ENCODE peak calls at places on chromosome 15, in six cellular contexts. One of them, this sample, is unnamed.

GRCh38 chr15:98083203-98083910 is 122.9 kb downstream of the ARRDC4 start:
- DNase-seq in fibroblast of pulmonary artery: no peak
- DNase-seq in tibial artery: no peak
- DNase-seq in tibial nerve: no peak
- DNase-seq in AG10803: no peak
- DNase-seq in mucosa of descending colon: no peak
- DNase-seq in this sample: no peak

GRCh38 chr15:75573001-75573400 is 6.1 kb downstream of the PTPN9 start:
- DNase-seq in fibroblast of pulmonary artery: peak
- DNase-seq in AG10803: peak
- DNase-seq in tibial artery: no peak
- DNase-seq in tibial nerve: no peak
- DNase-seq in mucosa of descending colon: no peak
- DNase-seq in this sample: no peak

GRCh38 chr15:78619022-78619950 is 1.5 kb downstream of the CHRNA3 start:
- DNase-seq in tibial artery: no peak
- DNase-seq in AG10803: no peak
- DNase-seq in tibial nerve: no peak
- DNase-seq in mucosa of descending colon: no peak
- DNase-seq in fibroblast of pulmonary artery: no peak
- DNase-seq in this sample: no peak

GRCh38 chr15:68691667-68692066 is 112.9 kb downstream of the CORO2B start:
- DNase-seq in mucosa of descending colon: no peak
- DNase-seq in AG10803: no peak
- DNase-seq in tibial artery: no peak
- DNase-seq in fibroblast of pulmonary artery: no peak
- DNase-seq in tibial nerve: no peak
- DNase-seq in this sample: no peak

GRCh38 chr15:41900526-41901380 is 6.9 kb upstream of the SPTBN5 start:
- DNase-seq in tibial nerve: no peak
- DNase-seq in tibial artery: no peak
- DNase-seq in AG10803: no peak
- DNase-seq in mucosa of descending colon: no peak
- DNase-seq in fibroblast of pulmonary artery: no peak
- DNase-seq in this sample: no peak

GRCh38 chr15:75136758-75137157 is 64.9 kb upstream of the C15orf39 start:
- DNase-seq in fibroblast of pulmonary artery: no peak
- DNase-seq in mucosa of descending colon: no peak
- DNase-seq in tibial nerve: no peak
- DNase-seq in AG10803: no peak
- DNase-seq in tibial artery: no peak
- DNase-seq in this sample: no peak

GRCh38 chr15:29835301-29835700 is 13.0 kb upstream of the TJP1 start:
- DNase-seq in mucosa of descending colon: no peak
- DNase-seq in fibroblast of pulmonary artery: peak
- DNase-seq in tibial nerve: no peak
- DNase-seq in AG10803: no peak
- DNase-seq in tibial artery: no peak
- DNase-seq in this sample: no peak

GRCh38 chr15:78715930-78716329 is 74.9 kb upstream of the CHRNB4 start:
- DNase-seq in AG10803: no peak
- DNase-seq in mucosa of descending colon: no peak
- DNase-seq in tibial artery: no peak
- DNase-seq in fibroblast of pulmonary artery: peak
- DNase-seq in tibial nerve: no peak
- DNase-seq in this sample: no peak

GRCh38 chr15:80031841-80032240 is 27.6 kb upstream of the ZFAND6 start:
- DNase-seq in fibroblast of pulmonary artery: no peak
- DNase-seq in tibial nerve: no peak
- DNase-seq in AG10803: no peak
- DNase-seq in tibial artery: no peak
- DNase-seq in mucosa of descending colon: peak
- DNase-seq in this sample: no peak

GRCh38 chr15:78928616-78929093 is 16.2 kb downstream of the CTSH start:
- DNase-seq in fibroblast of pulmonary artery: no peak
- DNase-seq in tibial artery: no peak
- DNase-seq in mucosa of descending colon: no peak
- DNase-seq in AG10803: no peak
- DNase-seq in tibial nerve: no peak
- DNase-seq in this sample: no peak

GRCh38 chr15:88208305-88208704 is 48.2 kb downstream of the NTRK3 start:
- DNase-seq in mucosa of descending colon: no peak
- DNase-seq in tibial artery: no peak
- DNase-seq in AG10803: no peak
- DNase-seq in tibial nerve: no peak
- DNase-seq in fibroblast of pulmonary artery: no peak
- DNase-seq in this sample: no peak

GRCh38 chr15:82995938-82996337 is 9.9 kb downstream of the RAMAC start:
- DNase-seq in AG10803: no peak
- DNase-seq in mucosa of descending colon: no peak
- DNase-seq in tibial artery: no peak
- DNase-seq in fibroblast of pulmonary artery: no peak
- DNase-seq in tibial nerve: no peak
- DNase-seq in this sample: no peak

GRCh38 chr15:94844188-94844532 is 612.8 kb downstream of the MCTP2 start:
- DNase-seq in tibial nerve: no peak
- DNase-seq in tibial artery: no peak
- DNase-seq in mucosa of descending colon: peak
- DNase-seq in fibroblast of pulmonary artery: peak
- DNase-seq in AG10803: peak
- DNase-seq in this sample: no peak
- H3K4me3 ChIP-seq in tibial nerve: peak
- H3K4me3 ChIP-seq in tibial artery: peak
- H3K4me3 ChIP-seq in mucosa of descending colon: no peak
- H3K4me3 ChIP-seq in fibroblast of pulmonary artery: no peak
- H3K4me3 ChIP-seq in AG10803: no peak
- H3K4me3 ChIP-seq in this sample: no peak

DNA sequence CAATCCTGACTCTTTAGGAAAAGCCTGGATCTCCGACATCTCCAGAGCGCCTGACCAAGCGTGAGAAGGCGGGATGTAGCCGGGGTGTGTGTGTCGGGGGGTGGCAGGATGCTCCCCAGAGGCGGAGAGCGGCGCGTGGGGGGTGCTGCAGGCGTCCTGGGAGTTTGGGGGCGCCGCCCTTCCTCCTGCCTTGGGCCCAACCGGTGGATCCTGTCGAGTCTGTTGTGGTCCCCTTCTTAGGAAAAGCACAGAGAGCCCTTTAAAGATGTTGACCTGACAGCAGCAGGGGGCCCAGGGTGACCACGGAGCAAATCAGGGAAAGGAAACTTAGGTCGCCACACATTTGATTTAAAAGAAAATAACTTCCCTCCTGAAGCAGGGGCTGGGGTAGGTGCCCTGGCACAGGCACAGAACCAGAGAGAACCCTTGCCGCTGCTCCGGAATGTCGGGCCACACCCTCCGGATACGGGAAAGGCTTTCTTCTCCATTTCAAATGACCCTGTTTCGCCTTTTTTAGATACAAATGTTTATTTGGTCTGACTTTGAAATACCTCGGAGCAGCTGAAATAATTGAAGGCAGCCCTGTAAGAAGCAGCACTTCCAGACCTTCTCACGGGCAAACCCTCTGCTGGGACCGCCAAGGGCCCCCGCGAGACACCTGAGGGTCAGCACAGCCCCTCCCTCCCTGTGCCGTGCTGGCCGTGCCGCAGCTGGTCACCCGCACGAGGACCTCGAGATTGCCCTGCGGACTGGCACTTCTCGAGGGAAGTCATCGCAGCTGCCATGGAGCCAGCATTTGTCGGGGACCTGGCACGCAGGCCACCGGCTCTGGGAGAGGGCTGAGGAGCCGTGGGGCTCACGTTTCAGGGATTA is 102.9 kb upstream of the KLF13 start:
- DNase-seq in fibroblast of pulmonary artery: no peak
- DNase-seq in mucosa of descending colon: no peak
- DNase-seq in AG10803: no peak
- DNase-seq in tibial nerve: no peak
- DNase-seq in tibial artery: no peak
- DNase-seq in this sample: no peak
- H3K4me3 ChIP-seq in fibroblast of pulmonary artery: no peak
- H3K4me3 ChIP-seq in mucosa of descending colon: no peak
- H3K4me3 ChIP-seq in AG10803: peak
- H3K4me3 ChIP-seq in tibial nerve: peak
- H3K4me3 ChIP-seq in tibial artery: peak
- H3K4me3 ChIP-seq in this sample: no peak

GRCh38 chr15:90932660-90932991 is 277 bp upstream of the HDDC3 start:
- DNase-seq in tibial nerve: no peak
- DNase-seq in tibial artery: no peak
- DNase-seq in fibroblast of pulmonary artery: no peak
- DNase-seq in mucosa of descending colon: no peak
- DNase-seq in AG10803: no peak
- DNase-seq in this sample: no peak
- H3K4me3 ChIP-seq in tibial nerve: peak
- H3K4me3 ChIP-seq in tibial artery: peak
- H3K4me3 ChIP-seq in fibroblast of pulmonary artery: peak
- H3K4me3 ChIP-seq in mucosa of descending colon: peak
- H3K4me3 ChIP-seq in AG10803: no peak
- H3K4me3 ChIP-seq in this sample: no peak

GRCh38 chr15:58330468-58330793 is 101.4 kb upstream of the LIPC start:
- DNase-seq in AG10803: no peak
- DNase-seq in fibroblast of pulmonary artery: no peak
- DNase-seq in tibial nerve: no peak
- DNase-seq in tibial artery: no peak
- DNase-seq in mucosa of descending colon: no peak
- DNase-seq in this sample: no peak
- H3K4me3 ChIP-seq in AG10803: no peak
- H3K4me3 ChIP-seq in fibroblast of pulmonary artery: no peak
- H3K4me3 ChIP-seq in tibial nerve: no peak
- H3K4me3 ChIP-seq in tibial artery: no peak
- H3K4me3 ChIP-seq in mucosa of descending colon: no peak
- H3K4me3 ChIP-seq in this sample: no peak

GRCh38 chr15:60299452-60300047 is 98.2 kb downstream of the ANXA2 start:
- DNase-seq in fibroblast of pulmonary artery: peak
- DNase-seq in AG10803: peak
- DNase-seq in mucosa of descending colon: peak
- DNase-seq in tibial nerve: no peak
- DNase-seq in tibial artery: no peak
- DNase-seq in this sample: peak

GRCh38 chr15:60301024-60301423 is 96.8 kb downstream of the ANXA2 start:
- DNase-seq in fibroblast of pulmonary artery: no peak
- DNase-seq in AG10803: no peak
- DNase-seq in tibial artery: no peak
- DNase-seq in tibial nerve: no peak
- DNase-seq in mucosa of descending colon: no peak
- DNase-seq in this sample: no peak

GRCh38 chr15:60297047-60297446 is 100.7 kb downstream of the ANXA2 start:
- DNase-seq in tibial nerve: no peak
- DNase-seq in AG10803: no peak
- DNase-seq in fibroblast of pulmonary artery: no peak
- DNase-seq in mucosa of descending colon: no peak
- DNase-seq in tibial artery: no peak
- DNase-seq in this sample: no peak
- H3K4me3 ChIP-seq in tibial nerve: no peak
- H3K4me3 ChIP-seq in AG10803: no peak
- H3K4me3 ChIP-seq in fibroblast of pulmonary artery: no peak
- H3K4me3 ChIP-seq in mucosa of descending colon: no peak
- H3K4me3 ChIP-seq in tibial artery: no peak
- H3K4me3 ChIP-seq in this sample: no peak

GRCh38 chr15:62877276-62877857 is 165.2 kb upstream of the TPM1 start:
- DNase-seq in fibroblast of pulmonary artery: no peak
- DNase-seq in mucosa of descending colon: no peak
- DNase-seq in tibial artery: no peak
- DNase-seq in tibial nerve: no peak
- DNase-seq in AG10803: no peak
- DNase-seq in this sample: no peak

GRCh38 chr15:62880278-62880677 is 162.3 kb upstream of the TPM1 start:
- DNase-seq in AG10803: peak
- DNase-seq in fibroblast of pulmonary artery: peak
- DNase-seq in tibial artery: no peak
- DNase-seq in tibial nerve: no peak
- DNase-seq in mucosa of descending colon: no peak
- DNase-seq in this sample: no peak

GRCh38 chr15:62875626-62876021 is 166.9 kb upstream of the TPM1 start:
- DNase-seq in fibroblast of pulmonary artery: no peak
- DNase-seq in mucosa of descending colon: no peak
- DNase-seq in tibial nerve: no peak
- DNase-seq in tibial artery: no peak
- DNase-seq in AG10803: no peak
- DNase-seq in this sample: no peak

GRCh38 chr15:62879770-62880169 is 162.8 kb upstream of the TPM1 start:
- DNase-seq in fibroblast of pulmonary artery: no peak
- DNase-seq in mucosa of descending colon: no peak
- DNase-seq in AG10803: no peak
- DNase-seq in tibial artery: no peak
- DNase-seq in tibial nerve: no peak
- DNase-seq in this sample: no peak

DNA sequence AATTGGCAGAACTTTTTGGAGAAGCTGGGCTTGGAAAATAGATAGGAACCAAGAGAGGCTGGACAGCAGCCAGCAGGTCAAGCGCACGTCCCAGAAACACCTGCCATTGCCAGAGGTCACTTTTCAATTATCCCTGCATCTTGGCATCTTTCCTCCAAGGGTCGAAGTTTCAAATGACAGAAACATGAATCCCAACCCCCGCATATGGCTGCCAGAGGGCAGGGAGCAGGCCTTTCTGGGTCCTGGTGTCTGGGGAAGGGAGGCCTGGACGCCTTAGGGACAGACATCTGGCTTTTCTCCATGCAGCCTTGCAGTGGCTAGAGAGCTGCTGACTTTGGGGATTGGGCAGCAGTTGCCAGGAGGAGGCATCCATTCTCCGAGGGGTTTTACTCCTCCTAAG is 164.5 kb upstream of the TPM1 start:
- DNase-seq in tibial nerve: no peak
- DNase-seq in tibial artery: no peak
- DNase-seq in mucosa of descending colon: no peak
- DNase-seq in fibroblast of pulmonary artery: no peak
- DNase-seq in AG10803: no peak
- DNase-seq in this sample: no peak
- H3K4me3 ChIP-seq in tibial nerve: no peak
- H3K4me3 ChIP-seq in tibial artery: no peak
- H3K4me3 ChIP-seq in mucosa of descending colon: no peak
- H3K4me3 ChIP-seq in fibroblast of pulmonary artery: no peak
- H3K4me3 ChIP-seq in AG10803: no peak
- H3K4me3 ChIP-seq in this sample: no peak

This sample was measured in lung.